ENCODE peak calls at places on chromosomes 13 and 19, in nine cellular contexts. M is GM23338, A is glutamatergic neuron, E is nephron progenitor cell, W is chondrocyte, F is WTC11, T is mesothelial cell of epicardium, U is hepatocyte, X is cardiac muscle cell. D is an unnamed sample.

GRCh38 chr13:111043575-111043982 is 71.5 kb upstream of the ARHGEF7 start:
- DNase-seq in M (no peak), A (no peak), E (no peak), W (no peak), F (no peak), T (no peak), U (no peak), X (no peak), D (no peak)

GRCh38 chr13:110949628-110950027 is 34.8 kb upstream of the ANKRD10 start:
- DNase-seq in M (no peak), A (no peak), E (no peak), W (no peak), F (no peak), T (no peak), U (no peak), X (no peak), D (no peak)

GRCh38 chr19:7254590-7254989 is 39.6 kb downstream of the INSR start:
- DNase-seq in M (peak), A (no peak), E (peak), W (no peak), F (no peak), T (no peak), U (peak), X (no peak), D (no peak)

GRCh38 chr19:6423499-6424189 is 967 bp downstream of the KHSRP start:
- DNase-seq in M (peak), A (peak), E (peak), W (no peak), F (peak), T (no peak), U (peak), X (peak), D (peak)

GRCh38 chr19:18433039-18433691 is 4.8 kb downstream of the ISYNA1 start:
- DNase-seq in M (peak), A (peak), E (peak), W (no peak), F (peak), T (peak), U (no peak), X (no peak), D (no peak)

GRCh38 chr13:88908896-88909535 is 1237.8 kb downstream of the SLITRK5 start:
- DNase-seq in M (no peak), A (no peak), E (no peak), W (no peak), F (no peak), T (no peak), U (no peak), X (peak), D (no peak)

GRCh38 chr13:32528358-32528757 is 10.2 kb downstream of the N4BP2L2 start:
- DNase-seq in M (no peak), A (no peak), E (no peak), W (no peak), F (no peak), T (no peak), U (no peak), X (no peak), D (no peak)

GRCh38 chr19:42091300-42092266 is 15.6 kb downstream of the ZNF574 start:
- DNase-seq in M (no peak), A (no peak), E (no peak), W (no peak), F (no peak), T (no peak), U (no peak), X (peak), D (no peak)

GRCh38 chr13:87953381-87953780 is 282.2 kb downstream of the SLITRK5 start:
- DNase-seq in M (no peak), A (no peak), E (no peak), W (no peak), F (no peak), T (no peak), U (no peak), X (no peak), D (no peak)

GRCh38 chr19:6876790-6877189 is 10.6 kb upstream of the ADGRE1 start:
- DNase-seq in M (no peak), A (no peak), E (no peak), W (no peak), F (no peak), T (no peak), U (no peak), X (no peak), D (no peak)

GRCh38 chr13:40974460-40975407 is 44.4 kb downstream of the ELF1 start:
- DNase-seq in M (peak), A (no peak), E (peak), W (no peak), F (no peak), T (no peak), U (peak), X (peak), D (no peak)

GRCh38 chr19:7863157-7863970 is 10.8 kb downstream of the PRR36 start:
- DNase-seq in M (peak), A (peak), E (peak), W (peak), F (peak), T (no peak), U (no peak), X (peak), D (no peak)

GRCh38 chr19:33492090-33492489 is 29.5 kb downstream of the PEPD start:
- DNase-seq in M (no peak), A (no peak), E (no peak), W (peak), F (no peak), T (no peak), U (no peak), X (no peak), D (no peak)

GRCh38 chr13:85828094-85828684 is 29.0 kb upstream of the SLITRK6 start:
- DNase-seq in M (peak), A (no peak), E (no peak), W (no peak), F (no peak), T (no peak), U (peak), X (peak), D (no peak)

GRCh38 chr19:44608391-44608821 is 5.0 kb upstream of the IGSF23 start:
- DNase-seq in M (no peak), A (no peak), E (no peak), W (no peak), F (no peak), T (no peak), U (peak), X (no peak), D (no peak)

GRCh38 chr13:103312467-103312866 is 246.2 kb upstream of the SLC10A2 start:
- DNase-seq in M (no peak), A (no peak), E (no peak), W (no peak), F (no peak), T (no peak), U (no peak), X (no peak), D (no peak)

GRCh38 chr19:45769054-45769782 is at the start of gene SIX5:
- DNase-seq in M (peak), A (peak), E (peak), W (peak), F (peak), T (peak), U (peak), X (peak), D (peak)

GRCh38 chr19:45766919-45767346 is 2.1 kb downstream of the SIX5 start:
- DNase-seq in M (no peak), A (no peak), E (peak), W (no peak), F (peak), T (no peak), U (no peak), X (peak), D (no peak)

GRCh38 chr19:45767410-45767880 is 1.6 kb downstream of the SIX5 start:
- DNase-seq in M (peak), A (peak), E (peak), W (no peak), F (peak), T (peak), U (peak), X (peak), D (no peak)

GRCh38 chr19:45768644-45769053 is 403 bp downstream of the SIX5 start:
- DNase-seq in M (peak), A (no peak), E (peak), W (no peak), F (peak), T (no peak), U (peak), X (peak), D (peak)

GRCh38 chr19:45767881-45768643 is 990 bp downstream of the SIX5 start:
- DNase-seq in M (peak), A (peak), E (peak), W (no peak), F (peak), T (no peak), U (peak), X (peak), D (no peak)
- TF ChIP-seq CTCF in M (no peak), A (no peak), E (no peak), W (no peak), F (no peak), T (no peak), U (no peak), X (no peak), D (no peak)

DNA sequence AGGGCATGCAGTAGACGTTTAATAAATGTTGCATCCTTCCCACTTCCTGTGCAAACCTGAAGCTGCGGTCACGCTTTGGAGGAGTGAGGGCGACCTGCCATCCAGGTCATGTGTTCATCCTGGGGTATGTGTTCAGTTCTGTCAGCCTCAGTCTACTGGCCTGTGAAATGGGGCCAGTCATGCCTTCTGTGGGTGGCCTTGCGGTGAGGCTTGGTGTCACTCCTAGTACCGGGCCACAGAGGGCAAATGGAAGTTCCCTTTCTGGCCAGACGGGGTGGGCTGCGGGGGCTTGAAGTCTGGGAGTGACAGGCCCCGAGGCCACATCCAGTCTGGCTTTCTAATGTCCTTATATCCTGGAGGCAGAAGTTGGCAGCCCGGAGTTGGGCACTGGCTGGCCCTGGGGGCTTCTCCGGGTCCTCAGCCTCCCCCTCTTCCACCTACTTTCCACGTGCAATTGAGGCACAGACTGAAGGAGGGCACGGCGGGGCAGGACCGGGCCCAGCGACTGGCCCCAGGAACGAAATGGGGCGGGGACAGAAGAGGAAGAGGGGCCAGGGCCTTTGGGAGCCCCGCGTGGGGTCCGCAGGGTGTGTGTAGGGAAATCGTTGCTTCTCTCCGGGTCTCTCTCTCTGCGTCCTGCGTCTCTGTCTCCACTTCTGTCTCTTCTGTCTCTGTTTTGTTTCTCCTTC is 11.1 kb downstream of the PDE4A start:
- DNase-seq in M (peak), A (no peak), E (no peak), W (no peak), F (peak), T (no peak), U (no peak), X (no peak), D (peak)
- TF ChIP-seq CTCF in M (no peak), A (no peak), E (no peak), W (peak), F (no peak), T (no peak), U (no peak), X (no peak), D (no peak)

DNA sequence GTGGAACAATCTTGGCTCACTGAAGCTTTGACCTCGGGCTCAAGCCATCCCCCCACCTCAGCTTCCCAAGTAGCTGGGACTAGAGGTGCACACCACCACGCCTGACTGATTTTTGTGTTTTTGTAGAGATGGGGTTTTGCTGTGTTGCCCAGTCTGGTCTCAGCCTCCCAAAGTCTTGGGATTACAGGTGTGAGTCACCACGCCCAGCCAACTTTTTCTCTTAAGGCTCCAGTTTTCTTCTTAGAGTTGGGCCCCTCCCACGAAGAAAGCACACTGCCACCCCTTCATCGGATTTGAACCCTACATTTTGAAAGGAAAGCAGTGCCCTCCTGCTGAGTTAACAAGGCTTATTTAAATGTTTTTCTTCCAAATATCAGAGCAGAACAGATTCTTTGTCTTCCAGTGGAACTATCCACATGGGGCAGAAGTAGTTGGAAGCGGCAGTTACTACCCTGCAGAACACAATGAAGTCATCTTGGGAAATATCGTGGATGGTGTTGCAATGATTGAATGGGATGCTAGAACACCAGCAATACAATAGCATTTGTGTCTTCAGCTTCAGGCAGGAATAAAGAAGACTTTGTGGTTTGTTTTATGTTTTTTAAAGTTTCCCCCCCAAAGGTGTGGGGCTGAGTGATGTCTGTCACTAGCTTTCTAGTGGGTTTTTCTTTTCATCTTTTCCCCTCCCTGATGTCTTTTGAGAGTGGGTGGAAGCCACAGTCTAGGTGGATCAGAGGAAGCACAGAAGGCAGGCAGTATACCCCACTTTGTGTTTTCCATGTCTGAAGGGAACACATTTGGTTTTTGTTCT is 8.9 kb downstream of the ACTN4 start:
- DNase-seq in M (no peak), A (no peak), E (no peak), W (no peak), F (no peak), T (no peak), U (no peak), X (no peak), D (no peak)
- TF ChIP-seq CTCF in M (no peak), A (no peak), E (no peak), W (peak), F (no peak), T (no peak), U (no peak), X (peak), D (no peak)

GRCh38 chr13:29454931-29455481 is 140.5 kb downstream of the SLC7A1 start:
- DNase-seq in M (peak), A (no peak), E (no peak), W (no peak), F (peak), T (no peak), U (no peak), X (no peak), D (no peak)
- TF ChIP-seq CTCF in M (peak), A (peak), E (peak), W (peak), F (peak), T (no peak), U (peak), X (peak), D (no peak)

DNA sequence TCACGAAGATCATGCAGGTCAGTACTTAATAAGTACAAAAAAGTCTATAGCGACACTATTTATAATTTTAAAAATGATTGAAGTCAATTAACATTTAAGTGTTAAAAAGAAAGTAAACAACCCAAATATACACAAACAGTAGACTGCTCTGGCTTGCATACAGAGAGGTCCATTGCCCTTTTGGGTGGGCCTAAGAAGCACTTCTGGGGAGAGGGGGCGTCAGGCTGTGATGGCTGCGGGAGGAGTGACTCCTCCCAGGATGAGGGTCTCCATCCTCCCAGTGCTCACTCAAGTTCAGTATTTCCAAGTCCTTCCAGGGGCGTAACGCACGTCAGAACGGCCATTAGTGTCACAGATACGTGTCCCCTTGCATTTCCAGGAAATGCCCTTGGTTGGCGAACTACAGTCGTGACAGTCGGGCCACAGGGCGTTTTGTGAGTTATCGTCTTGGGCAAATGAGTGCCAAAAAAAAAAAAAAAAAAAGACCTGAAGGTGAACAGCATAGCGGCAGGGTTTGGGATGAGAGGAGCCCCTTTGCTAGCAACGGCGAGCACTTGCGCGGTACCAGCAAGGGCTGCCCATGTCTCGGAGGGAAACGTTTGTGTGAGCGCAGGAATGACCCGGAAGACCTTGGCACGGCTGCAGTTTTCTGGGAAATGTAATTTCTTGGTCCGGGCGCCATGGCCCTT is at the start of gene SCGB2B2:
- DNase-seq in M (peak), A (peak), E (no peak), W (no peak), F (no peak), T (no peak), U (no peak), X (peak), D (no peak)
- TF ChIP-seq CTCF in M (no peak), A (no peak), E (no peak), W (peak), F (no peak), T (no peak), U (no peak), X (peak), D (no peak)

DNA sequence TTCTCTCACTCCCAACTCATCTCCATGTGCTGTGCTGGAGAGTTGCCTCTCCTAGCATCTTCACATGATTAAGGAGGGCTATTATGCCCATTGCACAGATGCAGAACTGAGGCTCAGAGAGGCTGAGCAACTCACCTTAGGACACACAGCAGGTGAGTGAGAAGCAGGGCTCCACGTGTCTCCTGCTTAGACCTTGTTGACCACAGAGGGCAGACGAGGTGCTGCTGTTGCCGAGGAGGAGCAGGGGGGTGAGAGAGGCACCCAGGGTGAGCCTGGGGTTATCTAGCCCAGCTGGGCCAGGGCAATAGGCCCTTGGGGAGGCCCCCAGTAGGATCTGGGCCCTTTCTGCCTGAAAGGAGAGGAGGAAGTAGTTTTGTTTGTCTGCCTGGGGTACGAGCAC is 2.4 kb upstream of the HSH2D start:
- DNase-seq in M (no peak), A (no peak), E (no peak), W (no peak), F (no peak), T (no peak), U (no peak), X (no peak), D (peak)
- TF ChIP-seq CTCF in M (no peak), A (no peak), E (no peak), W (no peak), F (no peak), T (no peak), U (no peak), X (no peak), D (no peak)

GRCh38 chr19:49573009-49573408 is 7.3 kb downstream of the NOSIP start:
- DNase-seq in M (no peak), A (no peak), E (no peak), W (no peak), F (no peak), T (no peak), U (no peak), X (no peak), D (no peak)

GRCh38 chr19:49570138-49570856 is 10.1 kb downstream of the NOSIP start:
- DNase-seq in M (peak), A (no peak), E (peak), W (no peak), F (peak), T (no peak), U (peak), X (peak), D (peak)

GRCh38 chr19:49570997-49571676 is 9.2 kb downstream of the NOSIP start:
- DNase-seq in M (peak), A (peak), E (no peak), W (no peak), F (no peak), T (no peak), U (peak), X (peak), D (no peak)

GRCh38 chr19:49573451-49573850 is 6.9 kb downstream of the NOSIP start:
- DNase-seq in M (no peak), A (no peak), E (no peak), W (no peak), F (no peak), T (no peak), U (no peak), X (no peak), D (no peak)

DNA sequence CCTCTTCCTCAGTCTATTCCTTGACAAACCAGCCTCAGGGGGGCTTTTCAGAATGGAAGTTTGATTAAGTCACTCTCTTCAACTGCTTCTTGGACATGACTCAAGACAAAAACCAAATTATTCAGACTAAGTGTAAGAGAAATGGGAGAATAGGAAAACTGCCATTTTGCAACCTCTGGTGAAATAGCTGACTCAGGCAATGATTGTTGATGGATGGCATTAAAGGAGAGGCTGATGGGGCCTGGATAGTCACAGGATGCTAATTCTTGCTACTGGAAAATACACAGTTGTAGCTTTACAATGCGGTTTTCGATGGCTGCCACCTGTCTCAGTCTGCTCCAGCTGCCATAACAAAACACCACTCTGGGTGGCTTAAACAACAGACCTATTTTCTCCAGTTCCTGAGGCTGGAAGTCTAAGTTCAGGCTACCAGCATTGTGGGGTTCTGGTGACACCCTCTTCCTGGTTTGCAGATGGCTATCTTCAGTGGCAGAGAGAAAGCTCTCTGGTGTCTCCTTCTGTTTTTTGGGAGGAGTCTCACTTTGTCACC is 6.1 kb downstream of the NOSIP start:
- DNase-seq in M (no peak), A (no peak), E (no peak), W (no peak), F (no peak), T (no peak), U (no peak), X (no peak), D (no peak)
- TF ChIP-seq CTCF in M (no peak), A (no peak), E (no peak), W (no peak), F (no peak), T (no peak), U (no peak), X (no peak), D (no peak)